ENCODE peak calls at places on chromosomes 11 and 22, in five cellular contexts. K is H1, D is GM12892, Z is IMR-90, O is A549. X is an unnamed sample.

GRCh38 chr22:43879901-43880742 is 11.7 kb downstream of the PNPLA5 start:
- DNase-seq in O (no peak), Z (no peak), D (no peak), K (no peak), X (no peak)

GRCh38 chr11:695332-695605 is 247 bp upstream of the DEAF1 start:
- DNase-seq in D (no peak), Z (no peak), O (no peak), K (no peak), X (no peak)

GRCh38 chr22:32044477-32044876 is 1.4 kb downstream of the SLC5A1 start:
- DNase-seq in O (no peak), Z (no peak), K (no peak), D (no peak), X (no peak)

GRCh38 chr11:27847496-27847895 is 147.2 kb upstream of the BDNF start:
- DNase-seq in Z (peak; percentile 14), K (no peak), O (no peak), D (no peak), X (no peak)

GRCh38 chr11:74057251-74058151 is 48.6 kb upstream of the UCP3 start:
- DNase-seq in D (no peak), K (no peak), Z (peak; percentile 88), O (no peak), X (peak; percentile 48)

GRCh38 chr11:114060402-114061052 is 1.0 kb downstream of the ZBTB16 start:
- DNase-seq in K (peak; percentile 65), D (no peak), Z (no peak), O (no peak), X (peak; percentile 54)

GRCh38 chr11:9459573-9460321 is 1.1 kb upstream of the ZNF143 start:
- DNase-seq in Z (peak; percentile 64), D (no peak), K (no peak), O (peak; percentile 66), X (peak; percentile 80)

GRCh38 chr11:106306942-106307341 is 229.5 kb downstream of the AASDHPPT start:
- DNase-seq in D (no peak), Z (no peak), K (no peak), O (peak; percentile 1), X (no peak)

GRCh38 chr22:48658871-48659270 is 1168.8 kb downstream of the BRD1 start:
- DNase-seq in O (no peak), K (no peak), D (no peak), Z (no peak), X (no peak)

GRCh38 chr11:102360681-102361080 is 13.7 kb downstream of the BIRC2 start:
- DNase-seq in D (no peak), K (no peak), Z (no peak), O (no peak), X (no peak)

GRCh38 chr11:34624069-34624468 is 3.2 kb downstream of the EHF start:
- DNase-seq in O (no peak), D (no peak), K (no peak), Z (no peak), X (no peak)

GRCh38 chr11:117814766-117815261 is 9.7 kb downstream of the FXYD2 start:
- DNase-seq in K (no peak), D (no peak), Z (no peak), O (peak; percentile 69), X (peak; percentile 6)

GRCh38 chr11:21268036-21268435 is 598.6 kb downstream of the NELL1 start:
- DNase-seq in O (no peak), K (no peak), Z (no peak), D (no peak), X (no peak)

GRCh38 chr11:66878554-66878953 is 21.7 kb downstream of the LRFN4 start:
- DNase-seq in Z (peak; percentile 29), D (no peak), O (no peak), K (no peak), X (no peak)

GRCh38 chr11:58618215-58618614 is 4.2 kb upstream of the CNTF start:
- DNase-seq in Z (no peak), K (no peak), O (peak; percentile 8), D (no peak), X (peak; percentile 18)

GRCh38 chr11:29781268-29781667 is 235.6 kb downstream of the KCNA4 start:
- DNase-seq in D (no peak), Z (no peak), O (no peak), K (no peak), X (no peak)

GRCh38 chr11:120225372-120225909 is 14.5 kb upstream of the POU2F3 start:
- DNase-seq in K (no peak), D (no peak), O (no peak), Z (no peak), X (no peak)

GRCh38 chr11:11171854-11172253 is 181.2 kb downstream of the CSNK2A3 start:
- DNase-seq in D (no peak), Z (no peak), K (no peak), O (no peak), X (no peak)

GRCh38 chr11:116879789-116880402 is 42.5 kb upstream of the APOA1 start:
- DNase-seq in Z (peak; percentile 85), D (peak; percentile 27), O (peak; percentile 61), K (no peak), X (peak; percentile 70)

GRCh38 chr11:35073691-35074382 is 65.1 kb upstream of the CD44 start:
- DNase-seq in Z (peak; percentile 49), K (no peak), O (no peak), D (no peak), X (peak; percentile 72)

GRCh38 chr22:19844423-19845368 is 10.0 kb downstream of the GNB1L start:
- DNase-seq in D (no peak), O (no peak), K (peak; percentile 48), Z (peak; percentile 40), X (no peak)

GRCh38 chr11:19275496-19275895 is 34.8 kb upstream of the E2F8 start:
- DNase-seq in Z (no peak), K (no peak), D (no peak), O (peak; percentile 10), X (no peak)

GRCh38 chr22:21816787-21817496 is 50.5 kb downstream of the MAPK1 start:
- DNase-seq in K (no peak), Z (peak; percentile 95), O (peak; percentile 61), D (peak; percentile 32), X (peak; percentile 62)

GRCh38 chr11:6307879-6308278 is 12.4 kb downstream of the CAVIN3 start:
- DNase-seq in O (no peak), Z (peak; percentile 77), K (no peak), D (no peak), X (no peak)

DNA sequence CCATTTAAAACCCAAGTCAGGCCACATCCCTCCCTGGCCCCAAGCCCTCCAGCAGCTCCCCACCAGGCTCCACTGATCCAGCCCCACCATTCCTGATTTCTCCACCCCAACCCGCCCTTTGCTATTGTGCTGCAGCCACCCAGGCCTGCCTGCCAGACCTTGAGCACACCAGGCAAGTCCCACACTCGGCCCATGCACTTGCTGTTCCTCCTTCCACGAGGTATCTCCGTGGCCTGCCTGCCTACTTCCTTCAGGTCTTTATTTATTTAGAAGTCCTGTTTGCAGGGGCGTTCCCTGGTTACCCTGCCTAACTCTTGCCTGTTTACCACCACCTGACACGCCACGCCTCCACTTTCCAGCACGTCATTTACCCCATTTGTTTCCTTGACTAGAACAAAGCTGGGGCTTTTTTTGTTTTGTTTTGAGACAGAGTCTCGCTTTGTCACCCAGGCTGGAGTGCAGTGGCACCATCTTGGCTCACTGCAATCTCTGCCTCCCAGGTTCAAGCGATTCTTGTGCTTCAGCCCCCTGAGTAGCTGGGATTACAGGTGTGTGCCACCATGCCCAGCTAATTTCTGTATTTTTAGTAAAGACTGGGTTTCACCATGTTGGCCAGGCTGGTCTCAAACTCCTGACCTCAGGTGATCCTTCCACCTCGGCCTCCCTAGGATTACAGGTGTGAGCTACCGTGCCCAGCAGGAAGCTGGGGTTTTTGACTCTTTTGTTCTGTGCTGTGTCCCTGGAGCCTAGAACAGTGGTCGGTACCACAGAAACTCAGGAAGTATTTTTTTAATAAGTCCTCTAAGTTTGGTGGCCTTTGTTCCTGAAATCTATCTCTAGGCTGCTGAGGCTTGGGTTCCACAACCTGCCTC is 6.7 kb downstream of the CENPM start:
- DNase-seq in O (peak; percentile 67), Z (no peak), D (peak; percentile 73), K (no peak), X (peak; percentile 36)
- TF ChIP-seq POLR2A in O (no peak), Z (no peak), D (peak; percentile 95), K (no peak), X (no peak)

GRCh38 chr11:126414615-126415014 is 59.1 kb downstream of the ST3GAL4 start:
- DNase-seq in O (no peak), K (no peak), D (no peak), Z (no peak), X (no peak)

GRCh38 chr11:126415669-126416420 is 60.4 kb downstream of the ST3GAL4 start:
- DNase-seq in Z (no peak), D (no peak), O (no peak), K (no peak), X (no peak)

GRCh38 chr11:126417463-126417862 is 62.0 kb downstream of the ST3GAL4 start:
- DNase-seq in K (no peak), Z (no peak), D (no peak), O (no peak), X (no peak)

GRCh38 chr11:126415128-126415527 is 59.6 kb downstream of the ST3GAL4 start:
- DNase-seq in D (no peak), O (no peak), Z (peak; percentile 69), K (no peak), X (no peak)

DNA sequence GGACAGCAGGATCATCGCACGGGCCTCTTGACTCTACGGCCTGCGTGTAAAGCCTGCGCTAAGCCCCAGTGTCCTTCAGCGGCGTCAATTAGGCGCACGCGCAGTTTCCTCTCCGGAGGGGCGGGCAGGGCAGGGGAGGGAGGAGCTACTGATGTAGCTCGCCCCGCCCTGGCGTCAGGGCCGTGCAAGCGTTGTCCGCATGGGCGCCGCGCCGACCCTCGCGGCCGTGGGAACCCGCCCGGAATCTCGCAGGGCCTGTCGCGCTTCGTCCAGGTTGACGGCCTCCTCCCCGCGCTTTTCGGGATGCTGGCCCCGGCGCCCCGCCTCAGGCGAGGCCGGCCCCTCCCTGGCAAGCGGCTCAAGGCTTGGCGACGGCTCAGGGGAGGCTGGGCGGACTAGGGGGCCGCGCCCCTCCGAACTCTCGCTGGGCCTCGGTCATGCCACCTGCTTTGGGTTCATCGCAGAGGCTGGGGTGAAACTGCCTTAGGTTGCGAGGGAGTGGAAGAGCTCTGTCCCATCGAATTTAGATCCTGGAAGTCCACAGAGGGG is 61.1 kb downstream of the ST3GAL4 start:
- DNase-seq in O (no peak), K (peak; percentile 63), Z (peak; percentile 68), D (peak; percentile 68), X (peak; percentile 49)
- TF ChIP-seq POLR2A in O (no peak), K (peak; percentile 43), Z (no peak), D (no peak), X (no peak)

GRCh38 chr11:18264677-18265542 is 1.2 kb upstream of the SAA1 start:
- DNase-seq in D (no peak), O (no peak), K (no peak), Z (no peak), X (no peak)

GRCh38 chr11:18265949-18266348 is at the start of gene SAA1:
- DNase-seq in O (no peak), D (no peak), Z (no peak), K (no peak), X (no peak)

GRCh38 chr11:18271206-18271605 is 5.1 kb downstream of the SAA1 start:
- DNase-seq in D (no peak), O (no peak), Z (no peak), K (no peak), X (no peak)

DNA sequence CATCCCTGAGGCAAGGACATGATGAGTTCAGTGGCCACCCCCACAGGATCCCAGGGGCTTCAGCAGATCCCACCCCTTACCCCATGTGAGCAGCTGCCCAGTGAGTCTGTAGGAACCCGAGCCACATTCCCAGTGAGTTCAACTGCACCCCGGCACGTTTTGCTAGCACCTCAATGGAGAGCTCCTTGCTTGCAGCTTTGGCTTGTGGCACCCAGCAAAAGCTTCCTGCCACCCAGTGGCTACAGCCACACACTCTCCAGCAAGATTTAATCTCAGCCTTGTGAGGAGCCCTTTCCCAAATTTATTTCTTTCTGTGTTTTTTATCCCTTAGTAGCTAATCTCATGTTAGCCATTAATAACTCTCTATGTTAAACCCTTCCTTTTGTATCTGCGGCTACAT is 4.0 kb downstream of the SAA1 start:
- DNase-seq in Z (no peak), D (no peak), K (no peak), O (no peak), X (no peak)
- TF ChIP-seq POLR2A in Z (no peak), D (no peak), K (no peak), O (no peak), X (no peak)

GRCh38 chr11:82901165-82901938 is at the start of gene DDIAS:
- DNase-seq in K (peak; percentile 87), D (peak; percentile 58), Z (peak; percentile 98), O (peak; percentile 98), X (peak; percentile 97)
- TF ChIP-seq POLR2A in K (peak; percentile 88), D (peak; percentile 66), Z (no peak), O (peak; percentile 33), X (peak; percentile 79)